ENCODE peak calls at places on chromosomes 12 and 14, in nine cellular contexts. U is OCI-LY7, M is psoas muscle, T is GM23248, Y is body of pancreas, D is spleen, H is GM23338, X is cardiac muscle cell, J is PC-3. S is an unnamed sample.

GRCh38 chr14:70707138-70708038 is 65.7 kb downstream of the TTC9 start:
- DNase-seq in T (peak; percentile 68), D (no peak), U (no peak), H (peak; percentile 30), M (no peak), Y (peak; percentile 55), X (peak; percentile 63), J (peak; percentile 88), S (peak; percentile 80)

GRCh38 chr12:100963381-100963780 is 168.8 kb downstream of the ANO4 start:
- DNase-seq in X (peak; percentile 26), D (no peak), M (no peak), H (no peak), T (peak; percentile 3), U (no peak), J (no peak), Y (no peak), S (no peak)

GRCh38 chr12:19967486-19967885 is 400.9 kb upstream of the PDE3A start:
- DNase-seq in D (no peak), T (peak; percentile 97), U (no peak), H (no peak), M (no peak), X (peak; percentile 95), Y (no peak), J (peak; percentile 22), S (no peak)

GRCh38 chr12:95802482-95803264 is 12.1 kb upstream of the NTN4 start:
- DNase-seq in M (no peak), T (peak; percentile 86), D (no peak), Y (peak; percentile 31), X (peak; percentile 62), H (no peak), J (peak; percentile 99), U (no peak), S (no peak)

GRCh38 chr12:8145754-8146415 is 10.9 kb upstream of the ZNF705A start:
- DNase-seq in X (peak; percentile 96), H (peak; percentile 82), U (no peak), D (no peak), T (peak; percentile 83), M (peak; percentile 40), J (no peak), Y (peak; percentile 24), S (peak; percentile 77)

GRCh38 chr14:93146119-93146518 is 30.4 kb upstream of the ITPK1 start:
- DNase-seq in M (no peak), U (no peak), X (no peak), D (no peak), T (no peak), Y (no peak), H (no peak), J (no peak), S (no peak)

GRCh38 chr12:15584366-15585041 is 204.7 kb downstream of the EPS8 start:
- DNase-seq in D (no peak), H (peak; percentile 74), Y (no peak), T (peak; percentile 77), U (peak; percentile 71), J (peak; percentile 56), X (peak; percentile 87), M (no peak), S (no peak)

GRCh38 chr12:3998968-3999792 is 126.0 kb upstream of the PARP11 start:
- DNase-seq in Y (peak; percentile 90), D (no peak), T (no peak), J (no peak), H (peak; percentile 28), U (no peak), M (no peak), X (no peak), S (no peak)

GRCh38 chr14:29521526-29522137 is 406.0 kb downstream of the PRKD1 start:
- DNase-seq in X (peak; percentile 18), Y (no peak), U (peak; percentile 3), J (peak; percentile 51), D (no peak), T (peak; percentile 25), M (no peak), H (peak; percentile 76), S (no peak)

GRCh38 chr12:40831916-40832315 is 139.7 kb downstream of the CNTN1 start:
- DNase-seq in H (no peak), U (no peak), X (no peak), D (no peak), M (no peak), J (no peak), Y (no peak), T (no peak), S (no peak)

GRCh38 chr12:24909667-24910066 is 39.2 kb downstream of the BCAT1 start:
- DNase-seq in U (no peak), J (no peak), T (peak; percentile 93), D (no peak), X (peak; percentile 75), Y (peak; percentile 61), H (no peak), M (peak; percentile 42), S (peak; percentile 86)

GRCh38 chr14:51547260-51547659 is 104.5 kb upstream of the FRMD6 start:
- DNase-seq in Y (no peak), T (peak; percentile 98), H (no peak), M (no peak), U (no peak), D (no peak), X (peak; percentile 98), J (peak; percentile 99), S (peak; percentile 89)

GRCh38 chr14:96253140-96253539 is 2.9 kb upstream of the BDKRB1 start:
- DNase-seq in U (no peak), M (no peak), D (no peak), X (peak; percentile 92), T (peak; percentile 95), Y (no peak), H (no peak), J (peak; percentile 47), S (peak; percentile 93)

GRCh38 chr14:40119321-40119720 is 687.1 kb upstream of the FBXO33 start:
- DNase-seq in Y (no peak), H (no peak), U (no peak), X (no peak), D (no peak), J (peak; percentile 61), M (no peak), T (peak; percentile 31), S (no peak)

GRCh38 chr12:58502236-58502635 is 418.1 kb downstream of the LRIG3 start:
- DNase-seq in D (no peak), H (no peak), Y (no peak), X (no peak), M (no peak), J (no peak), T (peak; percentile 39), U (no peak), S (no peak)

GRCh38 chr12:76080729-76081415 is 3.6 kb downstream of the NAP1L1 start:
- DNase-seq in T (peak; percentile 22), Y (no peak), J (peak; percentile 13), D (no peak), H (peak; percentile 79), X (no peak), U (peak; percentile 51), M (no peak), S (no peak)
- H3K4me1 ChIP-seq in T (peaks cover 33% of the 10 kb centered on the region), Y (peaks cover 27% of the 10 kb centered on the region), J (peaks cover 29% of the 10 kb centered on the region), D (peaks cover 42% of the 10 kb centered on the region), H (peaks cover 48% of the 10 kb centered on the region), X (peaks cover 28% of the 10 kb centered on the region), U (peaks cover 66% of the 10 kb centered on the region), M (peaks cover 17% of the 10 kb centered on the region), S (peaks cover 11% of the 10 kb centered on the region)

GRCh38 chr12:124493809-124494750 is 73.3 kb downstream of the NCOR2 start:
- DNase-seq in J (no peak), H (no peak), D (peak; percentile 87), T (no peak), X (no peak), M (no peak), Y (no peak), U (peak; percentile 23), S (no peak)
- H3K4me1 ChIP-seq in J (no peaks in the 10 kb centered on the region), H (peaks cover 5% of the 10 kb centered on the region), D (peaks cover 53% of the 10 kb centered on the region), T (peaks cover 26% of the 10 kb centered on the region), X (peaks cover 60% of the 10 kb centered on the region), M (peaks cover 55% of the 10 kb centered on the region), Y (peaks cover 55% of the 10 kb centered on the region), U (peaks cover 17% of the 10 kb centered on the region), S (peaks cover 24% of the 10 kb centered on the region)

GRCh38 chr14:104926619-104927431 is 2.1 kb downstream of the PLD4 start:
- DNase-seq in T (no peak), M (no peak), H (peak; percentile 20), U (peak; percentile 91), Y (no peak), X (no peak), J (no peak), D (peak; percentile 89), S (peak; percentile 72)
- H3K4me1 ChIP-seq in T (no peaks in the 10 kb centered on the region), M (no peaks in the 10 kb centered on the region), H (no peaks in the 10 kb centered on the region), U (peaks cover 45% of the 10 kb centered on the region), Y (peaks cover 5% of the 10 kb centered on the region), X (peaks cover 32% of the 10 kb centered on the region), J (no peaks in the 10 kb centered on the region), D (peaks cover 12% of the 10 kb centered on the region), S (no peaks in the 10 kb centered on the region)

GRCh38 chr12:104477812-104478388 is 21.2 kb downstream of the CHST11 start:
- DNase-seq in Y (no peak), D (no peak), T (no peak), M (no peak), J (no peak), H (no peak), U (no peak), X (no peak), S (no peak)

GRCh38 chr12:104480012-104480411 is 23.3 kb downstream of the CHST11 start:
- DNase-seq in M (no peak), T (no peak), U (no peak), J (no peak), D (no peak), X (no peak), Y (no peak), H (no peak), S (no peak)

GRCh38 chr12:104478396-104479140 is 21.8 kb downstream of the CHST11 start:
- DNase-seq in Y (no peak), J (no peak), T (no peak), H (no peak), D (peak; percentile 83), U (peak; percentile 90), M (no peak), X (peak; percentile 57), S (no peak)

GRCh38 chr12:104480826-104481457 is 24.2 kb downstream of the CHST11 start:
- DNase-seq in U (no peak), T (peak; percentile 72), M (peak; percentile 51), X (peak; percentile 62), J (peak; percentile 92), Y (no peak), D (peak; percentile 87), H (no peak), S (peak; percentile 72)

GRCh38 chr12:104479141-104479662 is 22.5 kb downstream of the CHST11 start:
- DNase-seq in Y (no peak), J (no peak), X (no peak), U (no peak), D (no peak), M (no peak), H (no peak), T (no peak), S (no peak)
- H3K4me1 ChIP-seq in Y (peaks cover 9% of the 10 kb centered on the region), J (peaks cover 12% of the 10 kb centered on the region), X (no peaks in the 10 kb centered on the region), U (peaks cover 88% of the 10 kb centered on the region), D (peaks cover 66% of the 10 kb centered on the region), M (no peaks in the 10 kb centered on the region), H (no peaks in the 10 kb centered on the region), T (no peaks in the 10 kb centered on the region), S (peaks cover 12% of the 10 kb centered on the region)

DNA sequence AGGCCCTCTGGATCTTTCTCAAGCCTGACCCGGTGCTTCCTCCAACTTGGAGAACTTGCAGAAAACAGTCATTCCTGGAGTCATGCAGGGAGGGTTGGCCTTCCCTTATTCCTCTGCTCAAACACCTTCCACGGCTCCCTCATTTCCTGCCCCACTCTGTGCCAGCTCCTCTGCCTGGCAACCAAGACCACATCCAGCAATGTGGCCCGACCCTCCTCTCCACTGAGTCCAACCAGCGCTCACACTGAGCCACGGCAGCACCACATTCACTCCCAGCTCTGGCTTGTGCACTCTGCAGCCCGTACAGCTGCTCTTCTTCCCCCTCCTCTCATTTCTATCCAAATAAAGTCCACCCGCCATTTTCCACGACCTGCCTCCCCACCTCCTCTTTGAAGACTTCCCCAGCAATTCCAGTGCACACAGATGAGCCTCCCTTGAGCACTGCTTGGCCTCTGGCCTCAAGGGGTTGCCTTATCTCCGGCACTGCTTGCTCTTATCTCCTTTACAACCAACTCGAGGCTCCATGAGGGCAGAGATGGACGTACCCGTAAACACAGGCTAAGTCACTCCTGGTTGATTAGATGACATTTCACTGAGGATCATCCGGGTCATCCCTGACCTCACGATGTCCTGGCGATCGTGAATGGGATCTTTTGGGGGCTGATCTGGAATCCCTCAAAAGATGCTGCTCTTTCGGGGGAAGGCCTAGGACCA is 5.4 kb downstream of the PGF start:
- DNase-seq in U (no peak), D (no peak), X (no peak), J (no peak), Y (no peak), T (no peak), H (no peak), M (no peak), S (no peak)
- H3K4me1 ChIP-seq in U (peaks cover 18% of the 10 kb centered on the region), D (peaks cover 6% of the 10 kb centered on the region), X (peaks cover 26% of the 10 kb centered on the region), J (peaks cover 14% of the 10 kb centered on the region), Y (peaks cover 35% of the 10 kb centered on the region), T (no peaks in the 10 kb centered on the region), H (peaks cover 7% of the 10 kb centered on the region), M (no peaks in the 10 kb centered on the region), S (peaks cover 17% of the 10 kb centered on the region)

S was measured in osteoblast.